ENCODE peak calls at places on chromosomes 13 and 19, in six cellular contexts. One of them, this sample, is unnamed. For H3K4me1, the result is how much of the 10 kb centered on the place peaks cover.

GRCh38 chr19:29658221-29658991 is 6.9 kb upstream of the PLEKHF1 start:
- DNase-seq in psoas muscle: no peak
- DNase-seq in endothelial cell of umbilical vein: no peak
- DNase-seq in CD8-positive, alpha-beta T cell: no peak
- DNase-seq in aorta: no peak
- DNase-seq in esophagus muscularis mucosa: no peak
- DNase-seq in this sample: no peak

GRCh38 chr19:33616346-33616745 is 5.4 kb upstream of the CHST8 start:
- DNase-seq in psoas muscle: no peak
- DNase-seq in endothelial cell of umbilical vein: no peak
- DNase-seq in CD8-positive, alpha-beta T cell: no peak
- DNase-seq in aorta: no peak
- DNase-seq in esophagus muscularis mucosa: no peak
- DNase-seq in this sample: no peak

GRCh38 chr19:33521480-33522370 is at the start of gene PEPD:
- DNase-seq in psoas muscle: peak
- DNase-seq in endothelial cell of umbilical vein: peak
- DNase-seq in CD8-positive, alpha-beta T cell: peak
- DNase-seq in aorta: peak
- DNase-seq in esophagus muscularis mucosa: peak
- DNase-seq in this sample: peak

GRCh38 chr19:49411681-49412321 is 11.4 kb downstream of the PTH2 start:
- DNase-seq in psoas muscle: no peak
- DNase-seq in endothelial cell of umbilical vein: no peak
- DNase-seq in CD8-positive, alpha-beta T cell: no peak
- DNase-seq in aorta: no peak
- DNase-seq in esophagus muscularis mucosa: no peak
- DNase-seq in this sample: no peak

GRCh38 chr13:91346848-91347211 is 657 bp upstream of the MIR17HG start:
- DNase-seq in psoas muscle: no peak
- DNase-seq in endothelial cell of umbilical vein: peak
- DNase-seq in CD8-positive, alpha-beta T cell: peak
- DNase-seq in aorta: no peak
- DNase-seq in esophagus muscularis mucosa: no peak
- DNase-seq in this sample: peak

GRCh38 chr13:114148521-114148855 is 16.1 kb upstream of the RASA3 start:
- DNase-seq in psoas muscle: no peak
- DNase-seq in endothelial cell of umbilical vein: no peak
- DNase-seq in CD8-positive, alpha-beta T cell: peak
- DNase-seq in aorta: peak
- DNase-seq in esophagus muscularis mucosa: no peak
- DNase-seq in this sample: peak

GRCh38 chr19:49335071-49335783 is at the start of gene CD37:
- DNase-seq in psoas muscle: no peak
- DNase-seq in endothelial cell of umbilical vein: no peak
- DNase-seq in CD8-positive, alpha-beta T cell: peak
- DNase-seq in aorta: peak
- DNase-seq in esophagus muscularis mucosa: no peak
- DNase-seq in this sample: peak

GRCh38 chr19:4380254-4380727 is 20.1 kb downstream of the SH3GL1 start:
- DNase-seq in psoas muscle: peak
- DNase-seq in endothelial cell of umbilical vein: no peak
- DNase-seq in CD8-positive, alpha-beta T cell: peak
- DNase-seq in aorta: no peak
- DNase-seq in esophagus muscularis mucosa: no peak
- DNase-seq in this sample: no peak

GRCh38 chr19:35408284-35409171 is 37.7 kb downstream of the GPR42 start:
- DNase-seq in psoas muscle: no peak
- DNase-seq in endothelial cell of umbilical vein: no peak
- DNase-seq in CD8-positive, alpha-beta T cell: no peak
- DNase-seq in aorta: no peak
- DNase-seq in esophagus muscularis mucosa: no peak
- DNase-seq in this sample: no peak

GRCh38 chr19:35483089-35483488 is 7.2 kb downstream of the KRTDAP start:
- DNase-seq in psoas muscle: no peak
- DNase-seq in endothelial cell of umbilical vein: no peak
- DNase-seq in CD8-positive, alpha-beta T cell: no peak
- DNase-seq in aorta: peak
- DNase-seq in esophagus muscularis mucosa: no peak
- DNase-seq in this sample: no peak

GRCh38 chr19:10593820-10594637 is 6.9 kb upstream of the AP1M2 start:
- DNase-seq in psoas muscle: no peak
- DNase-seq in endothelial cell of umbilical vein: no peak
- DNase-seq in CD8-positive, alpha-beta T cell: no peak
- DNase-seq in aorta: no peak
- DNase-seq in esophagus muscularis mucosa: no peak
- DNase-seq in this sample: no peak

GRCh38 chr13:52159159-52159982 is at the start of gene NEK3:
- DNase-seq in psoas muscle: peak
- DNase-seq in endothelial cell of umbilical vein: peak
- DNase-seq in CD8-positive, alpha-beta T cell: peak
- DNase-seq in aorta: peak
- DNase-seq in esophagus muscularis mucosa: peak
- DNase-seq in this sample: peak

GRCh38 chr19:58569191-58569942 is 3.8 kb downstream of the MZF1 start:
- DNase-seq in psoas muscle: peak
- DNase-seq in endothelial cell of umbilical vein: no peak
- DNase-seq in CD8-positive, alpha-beta T cell: no peak
- DNase-seq in aorta: peak
- DNase-seq in esophagus muscularis mucosa: no peak
- DNase-seq in this sample: peak

GRCh38 chr19:33734913-33735312 is 61.8 kb upstream of the KCTD15 start:
- DNase-seq in psoas muscle: no peak
- DNase-seq in endothelial cell of umbilical vein: no peak
- DNase-seq in CD8-positive, alpha-beta T cell: no peak
- DNase-seq in aorta: no peak
- DNase-seq in esophagus muscularis mucosa: no peak
- DNase-seq in this sample: no peak

GRCh38 chr19:42081584-42082258 is 5.8 kb downstream of the ZNF574 start:
- DNase-seq in psoas muscle: no peak
- DNase-seq in endothelial cell of umbilical vein: peak
- DNase-seq in CD8-positive, alpha-beta T cell: no peak
- DNase-seq in aorta: no peak
- DNase-seq in esophagus muscularis mucosa: no peak
- DNase-seq in this sample: peak

GRCh38 chr19:50909240-50910070 is 1.7 kb downstream of the KLK4 start:
- DNase-seq in psoas muscle: peak
- DNase-seq in endothelial cell of umbilical vein: peak
- DNase-seq in CD8-positive, alpha-beta T cell: no peak
- DNase-seq in aorta: no peak
- DNase-seq in esophagus muscularis mucosa: no peak
- DNase-seq in this sample: peak

GRCh38 chr13:45292176-45292575 is 48.8 kb downstream of the TPT1 start:
- DNase-seq in psoas muscle: no peak
- DNase-seq in endothelial cell of umbilical vein: no peak
- DNase-seq in CD8-positive, alpha-beta T cell: no peak
- DNase-seq in aorta: no peak
- DNase-seq in esophagus muscularis mucosa: no peak
- DNase-seq in this sample: no peak

GRCh38 chr13:31885994-31886393 is 145.6 kb upstream of the FRY start:
- DNase-seq in psoas muscle: no peak
- DNase-seq in endothelial cell of umbilical vein: no peak
- DNase-seq in CD8-positive, alpha-beta T cell: no peak
- DNase-seq in aorta: no peak
- DNase-seq in esophagus muscularis mucosa: no peak
- DNase-seq in this sample: no peak

GRCh38 chr19:13101590-13102415 is 855 bp downstream of the LYL1 start:
- DNase-seq in psoas muscle: no peak
- DNase-seq in endothelial cell of umbilical vein: no peak
- DNase-seq in CD8-positive, alpha-beta T cell: no peak
- DNase-seq in aorta: no peak
- DNase-seq in esophagus muscularis mucosa: no peak
- DNase-seq in this sample: no peak
- H3K27ac ChIP-seq in psoas muscle: peak
- H3K27ac ChIP-seq in endothelial cell of umbilical vein: peak
- H3K27ac ChIP-seq in CD8-positive, alpha-beta T cell: no peak
- H3K27ac ChIP-seq in aorta: no peak
- H3K27ac ChIP-seq in esophagus muscularis mucosa: peak
- H3K27ac ChIP-seq in this sample: peak

GRCh38 chr19:2046046-2046907 is 4.8 kb downstream of the MKNK2 start:
- DNase-seq in psoas muscle: no peak
- DNase-seq in endothelial cell of umbilical vein: no peak
- DNase-seq in CD8-positive, alpha-beta T cell: no peak
- DNase-seq in aorta: peak
- DNase-seq in esophagus muscularis mucosa: no peak
- DNase-seq in this sample: no peak
- H3K4me1 ChIP-seq in psoas muscle: half or more
- H3K4me1 ChIP-seq in endothelial cell of umbilical vein: under half
- H3K4me1 ChIP-seq in CD8-positive, alpha-beta T cell: half or more
- H3K4me1 ChIP-seq in aorta: under half
- H3K4me1 ChIP-seq in esophagus muscularis mucosa: half or more
- H3K4me1 ChIP-seq in this sample: under half

DNA sequence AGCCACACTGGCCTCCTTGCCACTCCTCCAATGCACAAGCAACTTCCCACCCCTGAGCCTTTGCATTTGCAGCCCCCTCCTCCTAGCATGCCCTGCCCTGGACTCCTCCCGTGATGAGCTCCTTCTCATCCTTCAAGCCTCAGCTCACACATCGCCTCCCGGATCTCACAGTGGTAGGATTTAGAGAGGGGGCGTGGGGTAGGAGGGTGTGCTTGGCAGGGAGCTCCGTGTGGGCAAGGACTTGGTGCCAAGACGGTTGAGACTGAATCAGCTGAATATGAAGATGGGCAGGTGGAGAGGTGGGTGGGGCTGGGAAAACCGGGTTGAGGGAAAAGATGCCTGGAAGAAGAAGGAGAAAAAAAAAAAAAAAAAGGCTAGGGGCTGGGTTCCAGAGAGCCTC is 48.4 kb upstream of the ZNRF4 start:
- DNase-seq in psoas muscle: no peak
- DNase-seq in endothelial cell of umbilical vein: no peak
- DNase-seq in CD8-positive, alpha-beta T cell: no peak
- DNase-seq in aorta: no peak
- DNase-seq in esophagus muscularis mucosa: no peak
- DNase-seq in this sample: no peak
- H3K27ac ChIP-seq in psoas muscle: no peak
- H3K27ac ChIP-seq in endothelial cell of umbilical vein: no peak
- H3K27ac ChIP-seq in CD8-positive, alpha-beta T cell: no peak
- H3K27ac ChIP-seq in aorta: no peak
- H3K27ac ChIP-seq in esophagus muscularis mucosa: no peak
- H3K27ac ChIP-seq in this sample: no peak

DNA sequence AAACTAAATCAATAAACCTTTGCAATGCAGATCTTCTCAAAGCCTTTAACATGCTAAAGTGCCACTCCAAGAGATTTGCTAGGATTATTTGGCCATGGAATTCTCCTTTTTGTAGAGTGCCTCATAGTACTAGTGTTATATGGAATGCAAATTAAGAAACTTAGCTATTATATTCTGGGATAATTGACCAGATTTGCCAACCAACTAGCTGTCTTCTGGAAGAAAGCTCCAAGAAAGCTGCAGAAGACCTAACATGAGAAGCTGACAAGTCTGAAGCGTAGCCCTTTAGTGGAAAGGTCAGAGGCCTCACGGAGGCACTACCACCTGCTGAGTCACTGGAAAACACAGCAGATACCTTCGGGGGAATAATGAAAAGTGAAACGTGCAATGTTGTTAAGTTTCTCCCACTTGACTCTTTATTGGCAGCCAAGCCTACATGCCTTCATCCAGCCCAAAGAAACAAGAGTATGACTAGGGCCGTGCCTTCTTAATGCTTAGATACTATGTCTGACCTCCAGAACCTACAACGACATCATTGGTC is 29.8 kb upstream of the KATNAL1 start:
- DNase-seq in psoas muscle: no peak
- DNase-seq in endothelial cell of umbilical vein: no peak
- DNase-seq in CD8-positive, alpha-beta T cell: no peak
- DNase-seq in aorta: no peak
- DNase-seq in esophagus muscularis mucosa: peak
- DNase-seq in this sample: no peak
- H3K4me1 ChIP-seq in psoas muscle: under half
- H3K4me1 ChIP-seq in endothelial cell of umbilical vein: under half
- H3K4me1 ChIP-seq in CD8-positive, alpha-beta T cell: under half
- H3K4me1 ChIP-seq in aorta: under half
- H3K4me1 ChIP-seq in esophagus muscularis mucosa: under half
- H3K4me1 ChIP-seq in this sample: under half

GRCh38 chr13:49308977-49309408 is 61.3 kb downstream of the CDADC1 start:
- DNase-seq in psoas muscle: peak
- DNase-seq in endothelial cell of umbilical vein: peak
- DNase-seq in CD8-positive, alpha-beta T cell: no peak
- DNase-seq in aorta: no peak
- DNase-seq in esophagus muscularis mucosa: no peak
- DNase-seq in this sample: no peak

GRCh38 chr13:49305824-49306425 is 58.2 kb downstream of the CDADC1 start:
- DNase-seq in psoas muscle: no peak
- DNase-seq in endothelial cell of umbilical vein: no peak
- DNase-seq in CD8-positive, alpha-beta T cell: no peak
- DNase-seq in aorta: no peak
- DNase-seq in esophagus muscularis mucosa: no peak
- DNase-seq in this sample: no peak

GRCh38 chr13:49307365-49307764 is 59.6 kb downstream of the CDADC1 start:
- DNase-seq in psoas muscle: peak
- DNase-seq in endothelial cell of umbilical vein: no peak
- DNase-seq in CD8-positive, alpha-beta T cell: no peak
- DNase-seq in aorta: no peak
- DNase-seq in esophagus muscularis mucosa: no peak
- DNase-seq in this sample: no peak

GRCh38 chr13:49310251-49310650 is 62.5 kb downstream of the CDADC1 start:
- DNase-seq in psoas muscle: no peak
- DNase-seq in endothelial cell of umbilical vein: no peak
- DNase-seq in CD8-positive, alpha-beta T cell: no peak
- DNase-seq in aorta: no peak
- DNase-seq in esophagus muscularis mucosa: no peak
- DNase-seq in this sample: no peak

DNA sequence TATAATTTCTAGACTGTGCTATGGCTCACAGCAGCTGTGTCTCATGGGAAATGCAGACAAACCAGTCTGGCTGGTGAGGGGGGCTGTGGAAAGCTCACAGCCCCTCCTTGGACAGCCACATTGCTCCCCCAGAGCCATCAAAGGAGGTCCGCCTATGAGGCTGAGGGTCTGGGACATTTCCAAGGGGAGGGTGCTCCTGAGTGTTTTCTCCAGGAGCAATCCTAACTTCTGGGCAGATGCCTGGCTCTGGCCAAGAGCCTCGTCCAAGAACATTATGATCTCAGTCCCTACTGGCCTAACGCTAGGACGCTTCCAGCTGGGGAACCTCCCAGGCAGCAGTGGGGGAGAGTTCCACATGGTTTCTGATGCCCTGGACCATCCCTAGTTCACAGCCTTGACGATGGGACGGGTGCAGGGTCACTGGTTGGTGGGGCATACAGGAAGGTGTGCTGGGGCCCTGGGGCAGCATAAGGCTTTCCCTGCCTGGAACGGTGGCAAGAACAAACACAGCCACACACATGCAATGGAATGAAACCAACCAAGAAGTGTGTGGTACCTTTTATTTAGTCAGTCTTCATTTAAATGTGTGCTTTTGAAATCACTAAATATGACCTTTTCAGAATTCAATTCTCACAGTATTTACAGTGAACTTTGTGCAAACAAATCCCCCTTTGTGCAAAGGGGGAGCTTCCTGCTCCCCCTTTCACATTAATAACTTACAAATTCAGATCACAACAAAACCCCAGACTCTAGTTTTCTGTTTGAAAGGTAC is 60.6 kb downstream of the CDADC1 start:
- DNase-seq in psoas muscle: peak
- DNase-seq in endothelial cell of umbilical vein: peak
- DNase-seq in CD8-positive, alpha-beta T cell: no peak
- DNase-seq in aorta: peak
- DNase-seq in esophagus muscularis mucosa: no peak
- DNase-seq in this sample: peak
- H3K27ac ChIP-seq in psoas muscle: peak
- H3K27ac ChIP-seq in endothelial cell of umbilical vein: peak
- H3K27ac ChIP-seq in CD8-positive, alpha-beta T cell: no peak
- H3K27ac ChIP-seq in aorta: peak
- H3K27ac ChIP-seq in esophagus muscularis mucosa: peak
- H3K27ac ChIP-seq in this sample: peak

This sample was measured in colonic mucosa.